ENCODE peak calls at places on chromosomes 13 and 19, in eight cellular contexts. J is astrocyte, B is endodermal cell, E is IMR-90, H is A549, C is ovary, X is tibial nerve, W is left ventricle myocardium inferior. L is an unnamed sample. For H3K4me1, the result is how much of the 10 kb centered on the place peaks cover.

GRCh38 chr13:24184265-24184841 is 23.8 kb downstream of the SPATA13 start:
- DNase-seq in J (no peak), B (no peak), E (no peak), H (no peak), C (no peak), X (no peak), W (no peak), L (no peak)

GRCh38 chr13:27440408-27440807 is 10.0 kb downstream of the MTIF3 start:
- DNase-seq in J (no peak), B (no peak), E (no peak), H (no peak), C (no peak), X (no peak), W (no peak), L (no peak)

GRCh38 chr13:27304611-27305010 is 34.0 kb downstream of the RASL11A start:
- DNase-seq in J (no peak), B (no peak), E (no peak), H (no peak), C (no peak), X (no peak), W (no peak), L (no peak)

GRCh38 chr19:42010245-42011126 is 16.5 kb upstream of the ATP1A3 start:
- DNase-seq in J (no peak), B (no peak), E (peak), H (no peak), C (no peak), X (no peak), W (no peak), L (no peak)

GRCh38 chr13:105627270-105627669 is 908.2 kb downstream of the EFNB2 start:
- DNase-seq in J (no peak), B (no peak), E (no peak), H (no peak), C (no peak), X (no peak), W (no peak), L (no peak)

GRCh38 chr13:107373551-107373950 is 805.6 kb upstream of the ARGLU1 start:
- DNase-seq in J (peak), B (peak), E (peak), H (no peak), C (no peak), X (no peak), W (no peak), L (no peak)

GRCh38 chr13:81383441-81383840 is 1042.5 kb upstream of the SPRY2 start:
- DNase-seq in J (no peak), B (no peak), E (no peak), H (no peak), C (no peak), X (no peak), W (no peak), L (no peak)

GRCh38 chr19:11735375-11735774 is 3.4 kb downstream of the ZNF823 start:
- DNase-seq in J (no peak), B (no peak), E (no peak), H (no peak), C (no peak), X (no peak), W (no peak), L (no peak)

GRCh38 chr19:1087813-1088418 is 7.3 kb downstream of the POLR2E start:
- DNase-seq in J (no peak), B (no peak), E (no peak), H (no peak), C (no peak), X (peak), W (no peak), L (peak)

GRCh38 chr13:35789335-35790166 is 313.1 kb upstream of the MAB21L1 start:
- DNase-seq in J (peak), B (no peak), E (peak), H (peak), C (no peak), X (no peak), W (no peak), L (no peak)

GRCh38 chr13:80551650-80552497 is 210.9 kb upstream of the SPRY2 start:
- DNase-seq in J (no peak), B (no peak), E (no peak), H (no peak), C (no peak), X (no peak), W (no peak), L (no peak)

GRCh38 chr13:35979378-35979911 is 151.7 kb downstream of the DCLK1 start:
- DNase-seq in J (peak), B (no peak), E (peak), H (no peak), C (peak), X (peak), W (peak), L (peak)

GRCh38 chr19:33688657-33688992 is 66.9 kb downstream of the CHST8 start:
- DNase-seq in J (no peak), B (no peak), E (no peak), H (no peak), C (no peak), X (no peak), W (no peak), L (peak)

GRCh38 chr13:98273067-98273823 is 96.2 kb upstream of the RNF113B start:
- DNase-seq in J (no peak), B (no peak), E (no peak), H (no peak), C (no peak), X (no peak), W (no peak), L (no peak)

GRCh38 chr13:98270819-98271218 is 93.8 kb upstream of the RNF113B start:
- DNase-seq in J (no peak), B (no peak), E (peak), H (no peak), C (no peak), X (no peak), W (no peak), L (no peak)

GRCh38 chr13:98274921-98275487 is 97.9 kb upstream of the RNF113B start:
- DNase-seq in J (peak), B (no peak), E (peak), H (no peak), C (no peak), X (no peak), W (no peak), L (no peak)

GRCh38 chr13:98273824-98274786 is 97.0 kb upstream of the RNF113B start:
- DNase-seq in J (no peak), B (peak), E (peak), H (no peak), C (no peak), X (no peak), W (no peak), L (no peak)

DNA sequence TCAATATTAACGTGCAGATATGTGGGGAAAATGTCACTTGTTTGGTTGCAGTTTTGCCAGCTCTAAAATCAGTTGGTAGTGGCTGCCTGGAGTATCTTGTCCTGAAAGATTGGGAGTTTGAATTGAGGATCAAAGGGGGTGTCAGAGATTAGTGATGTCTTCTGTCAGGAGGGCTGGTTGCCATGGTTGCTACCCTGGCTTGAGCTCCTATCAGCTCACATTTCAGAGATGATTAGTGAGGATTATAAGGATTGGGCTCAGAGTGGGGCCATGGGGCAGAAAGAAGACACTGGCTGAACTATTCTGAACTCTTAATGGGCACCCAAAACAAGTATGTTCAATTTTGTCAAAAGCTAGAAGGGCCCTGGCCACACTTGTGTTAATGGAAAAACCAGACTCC is 95.5 kb upstream of the RNF113B start:
- DNase-seq in J (no peak), B (peak), E (no peak), H (no peak), C (no peak), X (no peak), W (no peak), L (no peak)
- H3K4me1 ChIP-seq in J (under half), B (under half), E (under half), H (under half), C (under half), X (under half), W (under half), L (under half)

GRCh38 chr13:38804536-38804935 is 117.7 kb downstream of the FREM2 start:
- DNase-seq in J (peak), B (no peak), E (no peak), H (no peak), C (no peak), X (no peak), W (no peak), L (no peak)
- H3K4me3 ChIP-seq in J (no peak), B (no peak), E (no peak), H (no peak), C (no peak), X (no peak), W (no peak), L (no peak)

GRCh38 chr19:6738726-6739389 is 622 bp upstream of the TRIP10 start:
- DNase-seq in J (peak), B (peak), E (peak), H (no peak), C (peak), X (no peak), W (peak), L (peak)
- TF ChIP-seq CTCF in J (no peak), B (peak), E (no peak), H (peak), C (no peak), X (no peak), W (no peak), L (no peak)

GRCh38 chr19:44947041-44947581 is 1.3 kb downstream of the APOC2 start:
- DNase-seq in J (no peak), B (no peak), E (no peak), H (no peak), C (no peak), X (no peak), W (no peak), L (no peak)

GRCh38 chr19:44949550-44949949 is 3.7 kb downstream of the APOC2 start:
- DNase-seq in J (no peak), B (no peak), E (no peak), H (no peak), C (no peak), X (no peak), W (no peak), L (no peak)

GRCh38 chr19:44948763-44949374 is 3.0 kb downstream of the APOC2 start:
- DNase-seq in J (no peak), B (no peak), E (no peak), H (no peak), C (no peak), X (no peak), W (no peak), L (no peak)

GRCh38 chr19:44951179-44952159 is 3.7 kb upstream of the CLPTM1 start:
- DNase-seq in J (peak), B (peak), E (peak), H (peak), C (peak), X (peak), W (no peak), L (peak)

GRCh38 chr19:44948237-44948636 is 2.4 kb downstream of the APOC2 start:
- DNase-seq in J (no peak), B (no peak), E (no peak), H (no peak), C (no peak), X (no peak), W (no peak), L (no peak)
- H3K4me1 ChIP-seq in J (under half), B (under half), E (under half), H (under half), C (under half), X (under half), W (under half), L (under half)

DNA sequence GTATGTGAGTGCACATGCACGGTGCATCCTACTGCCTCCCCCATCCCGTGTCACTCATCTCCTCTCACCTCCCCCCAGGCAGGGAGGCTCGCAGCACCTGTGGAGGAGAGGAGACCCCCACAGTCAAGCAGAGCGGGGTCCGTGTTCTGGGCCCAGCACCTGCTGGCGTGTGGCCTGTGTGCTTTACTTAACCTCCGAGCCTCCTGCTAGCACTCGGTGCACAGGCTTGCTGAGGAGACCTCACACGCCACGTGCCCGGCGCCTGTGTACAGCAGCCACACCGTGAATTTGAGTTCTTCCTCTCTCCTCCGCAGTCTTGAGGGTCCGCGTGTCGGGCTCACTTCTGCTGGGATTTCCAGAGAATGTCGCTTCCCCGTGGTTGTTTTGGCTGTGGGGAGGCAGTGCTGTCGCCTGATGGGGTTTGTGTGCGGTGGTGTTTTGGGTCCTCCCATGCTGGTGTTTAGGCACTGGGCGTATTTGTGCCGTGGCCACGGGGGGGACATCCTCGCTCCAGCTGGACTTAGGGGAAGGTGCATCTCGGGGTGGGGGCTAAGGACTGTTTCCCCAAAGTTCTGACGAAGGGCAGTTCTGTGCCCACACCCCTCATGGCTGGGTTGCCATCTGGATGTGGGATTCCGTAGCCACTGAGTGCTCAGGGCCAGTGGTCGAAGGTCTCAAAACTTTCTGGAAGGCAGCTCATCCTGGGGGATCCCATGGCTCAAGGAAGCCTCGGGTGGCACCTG is 34.8 kb upstream of the TMEM255B start:
- DNase-seq in J (no peak), B (no peak), E (no peak), H (no peak), C (no peak), X (no peak), W (no peak), L (peak)
- H3K4me3 ChIP-seq in J (no peak), B (peak), E (no peak), H (peak), C (no peak), X (no peak), W (peak), L (peak)

GRCh38 chr19:2613507-2614295 is 88.8 kb downstream of the GNG7 start:
- DNase-seq in J (no peak), B (peak), E (peak), H (peak), C (no peak), X (no peak), W (peak), L (no peak)
- TF ChIP-seq CTCF in J (peak), B (peak), E (peak), H (peak), C (peak), X (peak), W (peak), L (peak)

GRCh38 chr19:49583239-49583638 is 2.1 kb downstream of the PRRG2 start:
- DNase-seq in J (no peak), B (no peak), E (no peak), H (no peak), C (no peak), X (no peak), W (no peak), L (no peak)

GRCh38 chr19:49579193-49579592 is 1.2 kb downstream of the NOSIP start:
- DNase-seq in J (no peak), B (no peak), E (no peak), H (no peak), C (no peak), X (no peak), W (no peak), L (no peak)

GRCh38 chr19:49579947-49580263 is 451 bp downstream of the NOSIP start:
- DNase-seq in J (no peak), B (no peak), E (no peak), H (no peak), C (no peak), X (no peak), W (no peak), L (no peak)

GRCh38 chr19:49580264-49581006 is at the start of gene NOSIP:
- DNase-seq in J (peak), B (peak), E (peak), H (peak), C (peak), X (peak), W (peak), L (peak)

GRCh38 chr19:49581007-49581508 is at the start of gene PRRG2:
- DNase-seq in J (no peak), B (peak), E (no peak), H (no peak), C (peak), X (no peak), W (no peak), L (no peak)
- H3K4me1 ChIP-seq in J (under half), B (under half), E (under half), H (under half), C (under half), X (under half), W (under half), L (under half)

GRCh38 chr19:48363810-48364563 is at the start of the genes SYNGR4 and TMEM143:
- DNase-seq in J (peak), B (peak), E (peak), H (peak), C (peak), X (peak), W (peak), L (peak)

GRCh38 chr19:48362716-48363499 is 832 bp downstream of the TMEM143 start:
- DNase-seq in J (peak), B (peak), E (peak), H (peak), C (peak), X (peak), W (peak), L (peak)

GRCh38 chr19:48363500-48363809 is 285 bp downstream of the TMEM143 start:
- DNase-seq in J (no peak), B (no peak), E (no peak), H (no peak), C (peak), X (no peak), W (no peak), L (no peak)

GRCh38 chr19:48365602-48366001 is 1.4 kb downstream of the SYNGR4 start:
- DNase-seq in J (no peak), B (no peak), E (no peak), H (no peak), C (peak), X (no peak), W (no peak), L (no peak)

GRCh38 chr19:48364564-48365363 is 597 bp downstream of the SYNGR4 start:
- DNase-seq in J (no peak), B (no peak), E (no peak), H (no peak), C (peak), X (no peak), W (no peak), L (no peak)
- H3K4me3 ChIP-seq in J (peak), B (peak), E (peak), H (peak), C (peak), X (peak), W (peak), L (peak)

GRCh38 chr13:42660367-42660965 is 86.5 kb downstream of the TNFSF11 start:
- DNase-seq in J (no peak), B (no peak), E (peak), H (no peak), C (no peak), X (no peak), W (no peak), L (no peak)
- TF ChIP-seq CTCF in J (peak), B (no peak), E (peak), H (peak), C (no peak), X (no peak), W (peak), L (peak)

DNA sequence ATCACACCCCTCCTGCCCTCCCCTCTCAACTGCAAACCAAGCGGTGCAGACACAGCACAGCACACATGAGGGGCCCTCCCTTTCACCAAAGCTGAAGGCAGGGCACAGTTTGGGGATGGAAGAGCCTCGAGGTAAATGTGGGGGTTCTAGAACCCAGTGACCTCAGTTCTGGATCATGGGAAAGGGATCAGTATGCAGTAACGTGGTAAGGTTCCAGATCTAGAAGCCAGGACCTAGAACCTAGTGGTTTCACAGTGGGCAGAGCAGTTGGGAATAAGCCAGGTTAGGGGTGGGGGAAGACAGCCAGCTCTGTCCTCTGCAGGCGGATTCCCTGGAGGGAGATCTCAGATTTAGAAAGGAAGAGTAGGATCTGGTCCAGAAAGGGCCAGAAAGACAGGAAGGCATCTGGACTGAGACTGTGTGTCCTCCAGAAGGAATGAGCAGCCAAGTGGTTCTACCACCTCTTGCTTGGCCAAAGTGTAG is 3.1 kb downstream of the FTL start:
- DNase-seq in J (no peak), B (no peak), E (peak), H (no peak), C (no peak), X (no peak), W (no peak), L (no peak)
- H3K4me1 ChIP-seq in J (under half), B (under half), E (under half), H (under half), C (under half), X (under half), W (half or more), L (half or more)

L was measured in heart left ventricle.